ENCODE peak calls at places on chromosomes 1 and 21, in six cellular contexts. K, I, E, Y, L and P are unnamed samples.

GRCh38 chr1:245688536-245689453 is 534.0 kb downstream of the KIF26B start:
- DNase-seq in K (no peak), I (no peak), E (peak), Y (no peak), L (no peak), P (no peak)

GRCh38 chr1:87684786-87685185 is 356.1 kb downstream of the LMO4 start:
- DNase-seq in K (peak), I (peak), E (no peak), Y (no peak), L (no peak), P (peak)

GRCh38 chr1:220271706-220272046 is 577 bp downstream of the RAB3GAP2 start:
- DNase-seq in K (no peak), I (no peak), E (no peak), Y (no peak), L (no peak), P (peak)

GRCh38 chr1:87883906-87884305 is 555.2 kb downstream of the LMO4 start:
- DNase-seq in K (no peak), I (no peak), E (no peak), Y (no peak), L (no peak), P (no peak)

GRCh38 chr1:10471411-10472219 is 714 bp downstream of the DFFA start:
- DNase-seq in K (peak), I (no peak), E (no peak), Y (peak), L (no peak), P (no peak)

GRCh38 chr21:45535341-45536081 is 6.7 kb downstream of the SLC19A1 start:
- DNase-seq in K (no peak), I (no peak), E (peak), Y (no peak), L (no peak), P (no peak)

GRCh38 chr21:46006547-46007497 is 25.3 kb downstream of the COL6A1 start:
- DNase-seq in K (no peak), I (no peak), E (peak), Y (no peak), L (peak), P (no peak)

GRCh38 chr1:179754031-179754624 is 11.0 kb downstream of the FAM163A start:
- DNase-seq in K (peak), I (peak), E (no peak), Y (peak), L (no peak), P (peak)

GRCh38 chr1:36115200-36115669 is 9.8 kb downstream of the COL8A2 start:
- DNase-seq in K (peak), I (peak), E (peak), Y (no peak), L (no peak), P (peak)

GRCh38 chr1:58318157-58318665 is 228.3 kb downstream of the OMA1 start:
- DNase-seq in K (no peak), I (no peak), E (no peak), Y (no peak), L (no peak), P (no peak)

GRCh38 chr1:27349784-27350672 is 8.2 kb downstream of the SYTL1 start:
- DNase-seq in K (peak), I (no peak), E (no peak), Y (peak), L (peak), P (peak)

GRCh38 chr1:22163578-22163977 is 20.7 kb upstream of the WNT4 start:
- DNase-seq in K (no peak), I (no peak), E (no peak), Y (no peak), L (no peak), P (no peak)

GRCh38 chr1:222813866-222814535 is 838 bp upstream of the DISP1 start:
- DNase-seq in K (peak), I (no peak), E (no peak), Y (no peak), L (no peak), P (no peak)

GRCh38 chr1:30384286-30385245 is 338.8 kb downstream of the MATN1 start:
- DNase-seq in K (no peak), I (no peak), E (no peak), Y (no peak), L (no peak), P (no peak)

GRCh38 chr1:193458628-193459027 is 272.2 kb upstream of the B3GALT2 start:
- DNase-seq in K (no peak), I (no peak), E (no peak), Y (no peak), L (no peak), P (no peak)

GRCh38 chr1:42306977-42307376 is 28.1 kb downstream of the FOXJ3 start:
- DNase-seq in K (no peak), I (no peak), E (no peak), Y (no peak), L (no peak), P (no peak)

GRCh38 chr1:247089616-247090375 is 11.2 kb upstream of the ZNF670 start:
- DNase-seq in K (no peak), I (no peak), E (peak), Y (no peak), L (no peak), P (no peak)

GRCh38 chr21:35886887-35887286 is 173.4 kb downstream of the SETD4 start:
- DNase-seq in K (no peak), I (no peak), E (peak), Y (no peak), L (no peak), P (no peak)

GRCh38 chr1:44035726-44036408 is 4.6 kb upstream of the SLC6A9 start:
- DNase-seq in K (peak), I (no peak), E (peak), Y (no peak), L (no peak), P (peak)

GRCh38 chr1:40143891-40144575 is 17.2 kb upstream of the RLF start:
- DNase-seq in K (peak), I (peak), E (no peak), Y (peak), L (peak), P (peak)

GRCh38 chr1:34549199-34549598 is 205.6 kb upstream of the GJB5 start:
- DNase-seq in K (no peak), I (no peak), E (no peak), Y (peak), L (no peak), P (no peak)

GRCh38 chr1:23984417-23985186 is 4.5 kb upstream of the SRSF10 start:
- DNase-seq in K (peak), I (no peak), E (no peak), Y (peak), L (no peak), P (peak)

GRCh38 chr1:240914506-240914905 is 302.6 kb upstream of the GREM2 start:
- DNase-seq in K (no peak), I (no peak), E (no peak), Y (no peak), L (no peak), P (no peak)

GRCh38 chr1:114319480-114319879 is 165.8 kb upstream of the SYT6 start:
- DNase-seq in K (peak), I (peak), E (no peak), Y (peak), L (no peak), P (peak)

GRCh38 chr1:180145446-180145845 is 9.2 kb upstream of the QSOX1 start:
- DNase-seq in K (no peak), I (no peak), E (no peak), Y (no peak), L (no peak), P (no peak)

GRCh38 chr1:211708006-211708405 is 32.6 kb upstream of the NEK2 start:
- DNase-seq in K (peak), I (no peak), E (no peak), Y (no peak), L (no peak), P (no peak)

GRCh38 chr1:178682429-178682828 is 42.6 kb upstream of the RALGPS2 start:
- DNase-seq in K (no peak), I (no peak), E (no peak), Y (peak), L (no peak), P (no peak)

DNA sequence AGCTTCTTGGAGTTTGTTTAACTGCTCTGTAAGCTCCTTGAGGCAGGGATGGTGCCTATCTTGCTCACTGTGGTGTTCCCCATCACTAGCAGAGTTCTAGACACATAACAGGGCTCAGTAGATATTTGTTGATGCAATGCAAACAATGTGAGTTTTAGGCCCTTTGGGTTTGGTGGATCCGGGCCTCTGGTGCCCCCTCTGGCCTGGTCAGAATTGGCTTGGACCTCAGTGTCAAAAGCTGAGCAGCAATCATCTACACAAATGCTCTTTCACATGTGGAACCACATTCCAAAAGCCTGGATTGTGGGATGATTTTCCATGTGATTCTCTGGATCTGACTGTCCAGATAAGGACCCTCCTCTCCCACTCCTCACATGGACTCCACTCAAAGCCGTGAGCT is 53.4 kb upstream of the BCAR3 start:
- DNase-seq in K (no peak), I (no peak), E (no peak), Y (no peak), L (no peak), P (no peak)
- TF ChIP-seq CTCF in K (peak), I (peak), E (no peak), Y (peak), L (no peak), P (peak)

GRCh38 chr1:182604128-182604834 is at the start of gene RGS16:
- DNase-seq in K (peak), I (no peak), E (peak), Y (peak), L (peak), P (peak)

GRCh38 chr1:182601926-182602325 is 2.3 kb downstream of the RGS16 start:
- DNase-seq in K (no peak), I (no peak), E (no peak), Y (no peak), L (no peak), P (no peak)

GRCh38 chr1:182601416-182601786 is 2.8 kb downstream of the RGS16 start:
- DNase-seq in K (peak), I (peak), E (peak), Y (peak), L (peak), P (peak)

GRCh38 chr1:182603646-182604127 is 502 bp downstream of the RGS16 start:
- DNase-seq in K (no peak), I (no peak), E (no peak), Y (no peak), L (no peak), P (no peak)

DNA sequence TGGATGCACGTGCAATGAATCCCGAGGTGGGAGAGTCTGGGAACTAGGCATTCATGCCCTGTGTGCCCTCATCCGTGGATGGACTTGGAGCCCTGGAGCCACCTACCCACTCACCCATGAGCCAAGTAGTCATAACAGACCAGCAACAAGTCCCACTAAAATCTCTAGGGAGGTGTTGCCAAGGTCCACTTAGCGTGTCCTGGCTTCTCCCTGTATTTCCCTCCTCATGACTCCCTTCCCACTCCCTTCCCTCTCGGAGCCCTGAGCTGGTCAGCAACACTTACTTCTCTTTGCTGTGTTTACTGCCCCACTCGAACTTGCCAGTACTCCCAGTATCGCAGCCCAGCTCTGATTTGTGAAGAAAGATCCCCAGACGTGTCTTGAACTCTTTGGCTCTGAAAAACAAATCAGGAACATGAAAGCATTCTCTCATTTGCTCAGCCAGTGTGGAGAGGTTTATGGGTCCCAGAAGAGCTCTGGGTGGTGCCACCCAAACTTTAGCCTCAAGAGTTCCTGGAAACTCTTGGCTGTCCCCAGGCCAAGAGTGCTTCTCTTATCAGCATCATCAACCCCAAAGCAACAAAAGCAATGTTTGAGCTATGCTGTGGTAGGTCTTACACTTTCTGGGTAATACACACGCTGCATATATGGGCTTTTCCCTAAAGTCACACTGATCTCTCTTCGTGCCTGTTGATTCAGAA is 1.1 kb downstream of the RGS16 start:
- DNase-seq in K (no peak), I (no peak), E (no peak), Y (no peak), L (peak), P (no peak)
- H3K4me3 ChIP-seq in K (peak), I (peak), E (no peak), Y (peak), L (peak), P (no peak)

GRCh38 chr1:2049517-2050481 is at the start of gene PRKCZ:
- DNase-seq in K (no peak), I (no peak), E (peak), Y (peak), L (peak), P (no peak)
- TF ChIP-seq CTCF in K (no peak), I (peak), E (peak), Y (peak), L (no peak), P (peak)

DNA sequence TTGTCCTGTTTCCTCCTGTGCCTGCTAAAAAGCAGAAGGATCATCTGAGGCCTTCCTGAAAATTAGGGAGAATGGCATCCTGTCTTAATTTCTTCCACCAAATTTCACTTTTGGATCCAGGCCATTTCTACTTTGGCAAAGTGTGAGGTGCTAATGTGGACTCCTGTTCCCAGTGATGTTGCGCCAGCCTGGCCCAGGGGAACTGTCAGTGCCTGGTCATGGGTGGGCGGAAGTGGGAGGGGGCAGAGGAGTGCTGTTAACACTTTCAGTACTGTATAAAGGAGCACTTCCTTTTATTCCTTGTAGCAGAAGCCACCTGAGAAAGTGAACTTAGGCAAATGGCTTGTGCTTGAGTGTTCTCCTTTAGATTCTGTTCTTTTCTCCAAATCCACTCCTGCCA is 19.9 kb downstream of the ELAPOR1 start:
- DNase-seq in K (no peak), I (no peak), E (no peak), Y (no peak), L (peak), P (no peak)
- H3K4me3 ChIP-seq in K (no peak), I (no peak), E (no peak), Y (no peak), L (no peak), P (no peak)

GRCh38 chr1:20233394-20233793 is 47.1 kb upstream of the PLA2G2C start:
- DNase-seq in K (peak), I (no peak), E (no peak), Y (peak), L (no peak), P (peak)
- TF ChIP-seq CTCF in K (peak), I (peak), E (no peak), Y (peak), L (no peak), P (peak)

GRCh38 chr1:51514733-51515132 is 4.3 kb downstream of the EPS15 start:
- DNase-seq in K (no peak), I (no peak), E (no peak), Y (no peak), L (no peak), P (no peak)

GRCh38 chr1:51515312-51515960 is 3.6 kb downstream of the EPS15 start:
- DNase-seq in K (no peak), I (no peak), E (no peak), Y (no peak), L (no peak), P (peak)

GRCh38 chr1:51509773-51510172 is 9.3 kb downstream of the EPS15 start:
- DNase-seq in K (no peak), I (no peak), E (no peak), Y (no peak), L (no peak), P (no peak)

GRCh38 chr1:51512611-51513010 is 6.5 kb downstream of the EPS15 start:
- DNase-seq in K (no peak), I (no peak), E (no peak), Y (no peak), L (no peak), P (no peak)

DNA sequence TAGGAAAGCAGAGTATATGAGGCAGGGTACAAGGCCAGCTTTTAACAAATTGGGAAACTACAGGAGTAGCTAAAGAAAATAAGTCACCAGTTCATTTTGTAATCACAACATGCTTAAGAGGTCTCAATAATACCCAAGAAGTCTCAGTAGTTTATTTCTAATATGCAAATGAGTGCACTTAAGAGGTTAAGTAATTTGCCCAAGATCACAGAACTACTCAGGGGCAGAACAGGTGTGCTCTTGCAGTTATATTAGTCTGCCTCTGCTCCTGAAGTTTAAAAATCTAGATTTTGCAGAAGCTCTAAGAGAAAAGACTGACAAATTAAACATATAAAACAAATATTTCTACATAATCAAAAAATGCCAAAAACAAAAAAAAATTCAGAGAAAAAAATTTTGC is 6.9 kb downstream of the EPS15 start:
- DNase-seq in K (no peak), I (no peak), E (no peak), Y (no peak), L (no peak), P (no peak)
- H3K4me3 ChIP-seq in K (no peak), I (no peak), E (no peak), Y (no peak), L (no peak), P (no peak)

GRCh38 chr1:169546087-169546995 is 39.9 kb downstream of the F5 start:
- DNase-seq in K (peak), I (peak), E (no peak), Y (peak), L (peak), P (peak)

GRCh38 chr1:169548312-169548711 is 38.0 kb downstream of the F5 start:
- DNase-seq in K (no peak), I (no peak), E (no peak), Y (no peak), L (no peak), P (no peak)

GRCh38 chr1:169545472-169545871 is 40.8 kb downstream of the F5 start:
- DNase-seq in K (no peak), I (no peak), E (no peak), Y (no peak), L (no peak), P (no peak)

DNA sequence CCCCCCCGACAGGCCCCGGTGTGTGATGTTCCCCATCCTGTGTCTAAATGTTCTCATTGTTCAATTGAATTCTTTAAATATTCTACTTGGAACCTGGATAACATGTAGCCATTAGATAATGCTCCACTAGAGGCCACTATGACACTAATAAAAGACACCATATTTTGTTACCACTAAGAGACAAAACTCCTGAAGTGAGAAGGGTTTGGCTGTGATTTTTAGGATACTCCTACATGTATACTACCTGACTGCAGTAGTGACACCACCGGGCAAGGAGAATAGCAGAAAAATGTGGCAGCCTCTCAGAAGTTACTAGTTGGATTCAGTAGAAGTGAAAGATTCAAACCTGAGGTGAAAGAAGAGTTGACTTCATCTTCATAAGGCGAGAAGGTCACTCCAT is 36.0 kb downstream of the F5 start:
- DNase-seq in K (peak), I (peak), E (no peak), Y (peak), L (no peak), P (peak)
- TF ChIP-seq CTCF in K (peak), I (peak), E (peak), Y (peak), L (peak), P (peak)